ENCODE peak calls at places on chromosomes 11 and 22, in seven cellular contexts. G is A549, X is K562, B is GM12878, D is H1, I is SK-N-SH, E is HepG2. W is an unnamed sample.

GRCh38 chr11:109933126-109933525 is 160.1 kb upstream of the ZC3H12C start:
- DNase-seq in G (no peak), X (peak; percentile 19), B (no peak), D (no peak), I (no peak), E (no peak), W (peak; percentile 33)

GRCh38 chr11:102453921-102454320 is 1.4 kb upstream of the TMEM123 start:
- DNase-seq in G (no peak), X (no peak), B (no peak), D (no peak), I (no peak), E (no peak), W (no peak)

GRCh38 chr22:45580703-45581381 is 78.2 kb downstream of the FBLN1 start:
- DNase-seq in G (no peak), X (no peak), B (no peak), D (no peak), I (no peak), E (no peak), W (no peak)

GRCh38 chr11:70111269-70112016 is 33.3 kb downstream of the ANO1 start:
- DNase-seq in G (peak; percentile 39), X (peak; percentile 88), B (no peak), D (no peak), I (no peak), E (peak; percentile 5), W (peak; percentile 67)

GRCh38 chr22:39351689-39352214 is 2.0 kb downstream of the SYNGR1 start:
- DNase-seq in G (no peak), X (no peak), B (peak; percentile 25), D (no peak), I (no peak), E (no peak), W (peak; percentile 44)

GRCh38 chr11:32107647-32108046 is 16.8 kb downstream of the RCN1 start:
- DNase-seq in G (no peak), X (no peak), B (peak; percentile 36), D (no peak), I (no peak), E (no peak), W (no peak)

GRCh38 chr11:2892215-2893020 is 6.8 kb upstream of the CDKN1C start:
- DNase-seq in G (peak; percentile 49), X (peak; percentile 87), B (no peak), D (peak; percentile 59), I (peak; percentile 92), E (no peak), W (peak; percentile 50)

GRCh38 chr22:26617251-26618199 is at the start of gene CRYBB1:
- DNase-seq in G (no peak), X (peak; percentile 54), B (no peak), D (no peak), I (peak; percentile 79), E (no peak), W (peak; percentile 36)

GRCh38 chr11:95269402-95269801 is 38.4 kb upstream of the SESN3 start:
- DNase-seq in G (no peak), X (no peak), B (no peak), D (no peak), I (no peak), E (no peak), W (no peak)

GRCh38 chr22:39556970-39557811 is 13.4 kb upstream of the CACNA1I start:
- DNase-seq in G (peak; percentile 33), X (peak; percentile 61), B (no peak), D (no peak), I (peak; percentile 71), E (no peak), W (peak; percentile 7)

GRCh38 chr11:35009941-35010337 is 93.5 kb downstream of the PDHX start:
- DNase-seq in G (peak; percentile 79), X (no peak), B (no peak), D (no peak), I (no peak), E (no peak), W (no peak)

GRCh38 chr22:43272301-43272700 is 70.9 kb downstream of the SCUBE1 start:
- DNase-seq in G (no peak), X (no peak), B (no peak), D (no peak), I (no peak), E (no peak), W (peak; percentile 18)

GRCh38 chr11:10298342-10298741 is 4.3 kb upstream of the SBF2 start:
- DNase-seq in G (peak; percentile 36), X (peak; percentile 11), B (peak; percentile 66), D (no peak), I (no peak), E (peak; percentile 42), W (peak; percentile 98)

GRCh38 chr11:73662445-73663157 is 16.2 kb downstream of the PLEKHB1 start:
- DNase-seq in G (no peak), X (no peak), B (no peak), D (no peak), I (no peak), E (no peak), W (peak; percentile 47)

GRCh38 chr11:12287374-12288211 is 89.8 kb upstream of the PARVA start:
- DNase-seq in G (peak; percentile 95), X (peak; percentile 40), B (no peak), D (peak; percentile 57), I (peak; percentile 51), E (peak; percentile 59), W (peak; percentile 99)

GRCh38 chr22:24325105-24325757 is 54.6 kb downstream of the SPECC1L start:
- DNase-seq in G (peak; percentile 70), X (peak; percentile 13), B (peak; percentile 62), D (no peak), I (peak; percentile 42), E (peak; percentile 49), W (peak; percentile 92)

GRCh38 chr22:24843048-24843447 is 37.0 kb downstream of the SGSM1 start:
- DNase-seq in G (no peak), X (no peak), B (no peak), D (no peak), I (no peak), E (no peak), W (no peak)

GRCh38 chr22:36197065-36197440 is 4.6 kb downstream of the APOL4 start:
- DNase-seq in G (no peak), X (peak; percentile 78), B (no peak), D (peak; percentile 15), I (peak; percentile 27), E (no peak), W (peak; percentile 70)

GRCh38 chr11:75873417-75874148 is 58.6 kb downstream of the UVRAG start:
- DNase-seq in G (no peak), X (no peak), B (peak; percentile 73), D (no peak), I (no peak), E (no peak), W (no peak)

GRCh38 chr11:128039140-128040021 is 548.0 kb downstream of the ETS1 start:
- DNase-seq in G (no peak), X (no peak), B (no peak), D (no peak), I (no peak), E (no peak), W (peak; percentile 82)
- TF ChIP-seq RFX5 in G (no peak), X (no peak), B (no peak), D (no peak), I (no peak), E (no peak), W (no peak)

GRCh38 chr22:48823941-48824340 is 1003.7 kb downstream of the BRD1 start:
- DNase-seq in G (no peak), X (no peak), B (no peak), D (no peak), I (no peak), E (no peak), W (no peak)
- TF ChIP-seq RFX5 in G (no peak), X (no peak), B (no peak), D (no peak), I (no peak), E (no peak), W (no peak)

GRCh38 chr11:111913031-111913861 is 712 bp downstream of the HSPB2 start:
- DNase-seq in G (no peak), X (no peak), B (no peak), D (no peak), I (no peak), E (no peak), W (no peak)
- TF ChIP-seq RFX5 in G (no peak), X (no peak), B (no peak), D (no peak), I (no peak), E (no peak), W (no peak)

GRCh38 chr11:119101367-119101758 is 290 bp downstream of the DPAGT1 start:
- DNase-seq in G (peak; percentile 39), X (peak; percentile 58), B (no peak), D (no peak), I (peak; percentile 47), E (peak; percentile 38), W (no peak)
- TF ChIP-seq RFX5 in G (no peak), X (no peak), B (no peak), D (no peak), I (no peak), E (no peak), W (no peak)

GRCh38 chr11:133075351-133075750 is 456.9 kb downstream of the OPCML start:
- DNase-seq in G (no peak), X (no peak), B (no peak), D (no peak), I (no peak), E (no peak), W (no peak)

GRCh38 chr11:133070790-133071189 is 461.5 kb downstream of the OPCML start:
- DNase-seq in G (no peak), X (no peak), B (no peak), D (no peak), I (no peak), E (no peak), W (no peak)

GRCh38 chr11:133072858-133073582 is 459.3 kb downstream of the OPCML start:
- DNase-seq in G (no peak), X (no peak), B (no peak), D (no peak), I (no peak), E (no peak), W (no peak)

GRCh38 chr11:133070053-133070713 is 462.1 kb downstream of the OPCML start:
- DNase-seq in G (no peak), X (no peak), B (no peak), D (no peak), I (no peak), E (no peak), W (no peak)

GRCh38 chr11:133072366-133072765 is 459.9 kb downstream of the OPCML start:
- DNase-seq in G (no peak), X (no peak), B (no peak), D (no peak), I (no peak), E (no peak), W (no peak)
- TF ChIP-seq RFX5 in G (no peak), X (no peak), B (no peak), D (no peak), I (no peak), E (no peak), W (no peak)

GRCh38 chr11:27437824-27438594 is 34.6 kb downstream of the LGR4 start:
- DNase-seq in G (no peak), X (no peak), B (no peak), D (no peak), I (no peak), E (no peak), W (no peak)
- TF ChIP-seq RFX5 in G (no peak), X (no peak), B (no peak), D (no peak), I (no peak), E (no peak), W (no peak)